ENCODE peak calls at places on chromosomes 3 and 15, in nine cellular contexts. Y is NCI-H460; H is C1 segment of cervical spinal cord; G is activated CD4-positive, alpha-beta T cell treated with anti-CD3 and anti-CD28 coated beads for 36 hours; O is anterior cingulate cortex; W is CD8-positive, alpha-beta memory T cell; I is lower lobe of right lung; X is stimulated activated CD8-positive, alpha-beta memory T cell treated with anti-CD3 and anti-CD28 coated beads, Interleukin-4, amount 100 ng/mL, for 48 hours; M is ecto neural progenitor cell. V is an unnamed sample.

GRCh38 chr3:53845103-53845880 is 927 bp downstream of the CHDH start:
- DNase-seq in G (peak; percentile 16), H (peak; percentile 33), I (peak; percentile 75), M (peak; percentile 73), X (peak; percentile 28), W (no peak), Y (no peak), O (no peak), V (peak; percentile 16)

GRCh38 chr3:61563614-61564404 is 2.4 kb downstream of the PTPRG start:
- DNase-seq in Y (no peak), X (no peak), H (no peak), O (no peak), G (peak; percentile 6), W (no peak), I (no peak), M (peak; percentile 65), V (no peak)

GRCh38 chr15:64456634-64457108 is 3.7 kb upstream of the ZNF609 start:
- DNase-seq in Y (no peak), I (no peak), O (no peak), G (no peak), H (no peak), M (no peak), W (no peak), X (no peak), V (no peak)

GRCh38 chr3:165196577-165197561 is 685 bp upstream of the SLITRK3 start:
- DNase-seq in O (peak; percentile 37), X (no peak), Y (no peak), H (no peak), M (peak; percentile 72), I (no peak), W (no peak), G (no peak), V (no peak)

GRCh38 chr3:136979204-136979603 is 21.4 kb downstream of the IL20RB start:
- DNase-seq in I (no peak), Y (no peak), M (no peak), X (no peak), G (no peak), W (no peak), H (no peak), O (no peak), V (no peak)

GRCh38 chr3:22245122-22245521 is 494.1 kb upstream of the ZNF385D start:
- DNase-seq in I (no peak), G (no peak), H (no peak), O (no peak), W (no peak), X (no peak), Y (no peak), M (no peak), V (no peak)

GRCh38 chr15:60412807-60413597 is 15.2 kb upstream of the ANXA2 start:
- DNase-seq in M (no peak), H (no peak), O (no peak), Y (no peak), W (no peak), X (no peak), I (no peak), G (no peak), V (no peak)

GRCh38 chr15:71686221-71687050 is 123.9 kb upstream of the NR2E3 start:
- DNase-seq in I (no peak), W (no peak), G (no peak), H (no peak), M (no peak), Y (no peak), X (no peak), O (no peak), V (no peak)

GRCh38 chr15:60328852-60329443 is 68.8 kb downstream of the ANXA2 start:
- DNase-seq in H (no peak), M (no peak), Y (peak; percentile 17), I (no peak), X (peak; percentile 49), G (peak; percentile 56), O (no peak), W (peak; percentile 1), V (peak; percentile 33)

GRCh38 chr3:50671331-50671730 is 3.4 kb upstream of the DOCK3 start:
- DNase-seq in W (no peak), O (no peak), H (no peak), X (no peak), M (no peak), I (no peak), Y (peak; percentile 26), G (no peak), V (no peak)

GRCh38 chr3:177330771-177331170 is 133.5 kb upstream of the TBL1XR1 start:
- DNase-seq in H (no peak), Y (no peak), X (no peak), M (no peak), O (no peak), G (no peak), I (no peak), W (no peak), V (no peak)

GRCh38 chr3:177483182-177483967 is 286.1 kb upstream of the TBL1XR1 start:
- DNase-seq in Y (no peak), G (no peak), M (peak; percentile 57), H (no peak), X (no peak), O (no peak), W (no peak), I (no peak), V (peak; percentile 5)

GRCh38 chr3:49805367-49805782 is 2.3 kb downstream of the INKA1 start:
- DNase-seq in M (no peak), G (no peak), O (no peak), X (no peak), I (peak; percentile 79), Y (no peak), W (no peak), H (peak; percentile 34), V (no peak)

GRCh38 chr3:152516195-152516594 is 247.5 kb downstream of the MBNL1 start:
- DNase-seq in I (no peak), H (no peak), O (no peak), Y (no peak), W (no peak), X (no peak), G (no peak), M (no peak), V (no peak)

GRCh38 chr15:34336333-34336732 is 1.2 kb downstream of the SLC12A6 start:
- DNase-seq in W (no peak), M (no peak), X (no peak), H (no peak), G (peak; percentile 25), O (no peak), I (peak; percentile 56), Y (no peak), V (no peak)

GRCh38 chr3:122918576-122919290 is 108.8 kb downstream of the SEMA5B start:
- DNase-seq in M (no peak), H (no peak), I (no peak), W (no peak), G (no peak), X (no peak), O (no peak), Y (no peak), V (no peak)

GRCh38 chr3:16377196-16377595 is 112.2 kb downstream of the OXNAD1 start:
- DNase-seq in M (no peak), I (no peak), W (peak; percentile 60), H (no peak), X (no peak), G (peak; percentile 43), O (no peak), Y (no peak), V (no peak)

GRCh38 chr15:64681424-64682024 is 93.9 kb downstream of the RBPMS2 start:
- DNase-seq in Y (peak; percentile 75), X (no peak), W (no peak), M (peak; percentile 67), I (no peak), O (no peak), G (peak; percentile 16), H (no peak), V (no peak)

GRCh38 chr15:31955734-31956133 is 74.6 kb upstream of the CHRNA7 start:
- DNase-seq in Y (no peak), I (no peak), O (no peak), M (no peak), G (no peak), X (no peak), W (no peak), H (no peak), V (no peak)

GRCh38 chr15:40258544-40258943 is 19.7 kb downstream of the PAK6 start:
- DNase-seq in W (no peak), Y (no peak), O (no peak), I (no peak), G (no peak), M (no peak), H (no peak), X (no peak), V (no peak)

GRCh38 chr15:39869858-39870515 is 50.1 kb downstream of the GPR176 start:
- DNase-seq in X (no peak), Y (no peak), H (no peak), I (no peak), M (no peak), W (no peak), G (no peak), O (no peak), V (no peak)